ENCODE peak calls at places on chromosomes 13 and 19, in four cellular contexts. Z, A, T and K are unnamed samples.
A peak's percentile ranks its signal among the peaks of the same experiment; 100 is the strongest.

GRCh38 chr13:113922412-113923118 is 51.3 kb downstream of the C13orf46 start:
- DNase-seq in Z (no peak), A (no peak), T (no peak), K (no peak)

GRCh38 chr19:3803114-3803888 is 17.1 kb upstream of the MATK start:
- DNase-seq in Z (no peak), A (no peak), T (no peak), K (no peak)

GRCh38 chr19:1007852-1008251 is 7.6 kb downstream of the GRIN3B start:
- DNase-seq in Z (no peak), A (no peak), T (no peak), K (no peak)

GRCh38 chr19:4360641-4361151 is 17.3 kb downstream of the MPND start:
- DNase-seq in Z (no peak), A (peak; percentile 49), T (no peak), K (no peak)

GRCh38 chr19:42965204-42965603 is 28.2 kb upstream of the PSG7 start:
- DNase-seq in Z (no peak), A (no peak), T (no peak), K (no peak)

GRCh38 chr13:25990801-25991200 is 61.0 kb downstream of the SHISA2 start:
- DNase-seq in Z (no peak), A (no peak), T (no peak), K (no peak)

GRCh38 chr13:26923824-26924605 is 163.4 kb upstream of the GPR12 start:
- DNase-seq in Z (no peak), A (no peak), T (no peak), K (no peak)

GRCh38 chr19:11138659-11139526 is 16.7 kb downstream of the SPC24 start:
- DNase-seq in Z (peak; percentile 0), A (peak; percentile 61), T (no peak), K (peak; percentile 48)

GRCh38 chr13:42109957-42110356 is 61.5 kb downstream of the DGKH start:
- DNase-seq in Z (no peak), A (no peak), T (no peak), K (no peak)

GRCh38 chr19:21835429-21835809 is 563 bp downstream of the ZNF43 start:
- DNase-seq in Z (no peak), A (peak; percentile 46), T (peak; percentile 3), K (no peak)